ENCODE peak calls at places on chromosomes 12 and 14, in seven cellular contexts. I is CD8-positive, alpha-beta memory T cell; Z is nephron progenitor cell; G is foreskin fibroblast; S is D721Med; B is left lung; D is T-helper 17 cell. O is an unnamed sample.
A peak's percentile ranks its signal among the peaks of the same experiment; 100 is the strongest.

GRCh38 chr14:86654558-86655184 is 1124.7 kb downstream of the FLRT2 start:
- DNase-seq in I (no peak), Z (peak; percentile 75), G (no peak), S (no peak), B (no peak), D (no peak), O (no peak)

GRCh38 chr14:100815478-100816285 is 10.2 kb upstream of the MEG3 start:
- DNase-seq in I (no peak), Z (no peak), G (peak; percentile 44), S (no peak), B (no peak), D (no peak), O (no peak)

GRCh38 chr14:102510616-102511520 is 1.3 kb upstream of the ANKRD9 start:
- DNase-seq in I (peak; percentile 21), Z (peak; percentile 84), G (no peak), S (no peak), B (no peak), D (no peak), O (no peak)

GRCh38 chr12:54032627-54033100 is at the start of gene HOXC5:
- DNase-seq in I (peak; percentile 64), Z (peak; percentile 88), G (peak; percentile 71), S (peak; percentile 78), B (no peak), D (no peak), O (peak; percentile 14)

GRCh38 chr14:21300892-21301291 is 21.0 kb downstream of the RPGRIP1 start:
- DNase-seq in I (no peak), Z (peak; percentile 67), G (no peak), S (no peak), B (peak; percentile 80), D (peak; percentile 9), O (no peak)

GRCh38 chr12:65952737-65953209 is 128.5 kb downstream of the HMGA2 start:
- DNase-seq in I (no peak), Z (no peak), G (peak; percentile 56), S (no peak), B (no peak), D (no peak), O (no peak)

GRCh38 chr14:105053421-105053820 is 11.8 kb downstream of the GPR132 start:
- DNase-seq in I (no peak), Z (no peak), G (no peak), S (peak; percentile 69), B (peak; percentile 8), D (no peak), O (no peak)

GRCh38 chr14:54366726-54367707 is 29.8 kb upstream of the CDKN3 start:
- DNase-seq in I (peak; percentile 18), Z (no peak), G (peak; percentile 57), S (no peak), B (no peak), D (no peak), O (no peak)

GRCh38 chr12:26119391-26119981 is 5.4 kb downstream of the BHLHE41 start:
- DNase-seq in I (no peak), Z (no peak), G (peak; percentile 48), S (no peak), B (no peak), D (no peak), O (peak; percentile 43)

GRCh38 chr14:24665440-24665991 is 31.5 kb upstream of the GZMB start:
- DNase-seq in I (no peak), Z (no peak), G (no peak), S (no peak), B (no peak), D (no peak), O (no peak)

GRCh38 chr12:128008341-128008740 is 258.6 kb upstream of the TMEM132C start:
- DNase-seq in I (no peak), Z (no peak), G (no peak), S (no peak), B (no peak), D (no peak), O (no peak)

GRCh38 chr14:23575086-23575485 is 3.5 kb downstream of the JPH4 start:
- DNase-seq in I (no peak), Z (no peak), G (no peak), S (no peak), B (no peak), D (no peak), O (no peak)

GRCh38 chr14:61586539-61587396 is 108.5 kb upstream of the HIF1A start:
- DNase-seq in I (no peak), Z (no peak), G (no peak), S (no peak), B (no peak), D (no peak), O (no peak)

GRCh38 chr14:54435500-54435981 is 5.6 kb downstream of the CNIH1 start:
- DNase-seq in I (no peak), Z (no peak), G (no peak), S (no peak), B (no peak), D (no peak), O (no peak)

GRCh38 chr12:12158858-12159257 is 88.1 kb downstream of the BCL2L14 start:
- DNase-seq in I (no peak), Z (no peak), G (no peak), S (no peak), B (no peak), D (no peak), O (no peak)

GRCh38 chr12:105547786-105548185 is 217.3 kb downstream of the C12orf75 start:
- DNase-seq in I (no peak), Z (no peak), G (no peak), S (no peak), B (no peak), D (no peak), O (no peak)

GRCh38 chr12:127810026-127810425 is 456.9 kb upstream of the TMEM132C start:
- DNase-seq in I (no peak), Z (no peak), G (peak; percentile 60), S (no peak), B (no peak), D (no peak), O (peak; percentile 53)

GRCh38 chr12:110183386-110183785 is 59.2 kb downstream of the IFT81 start:
- DNase-seq in I (no peak), Z (no peak), G (no peak), S (no peak), B (no peak), D (no peak), O (no peak)

GRCh38 chr12:52630104-52630500 is 11.7 kb upstream of the KRT73 start:
- DNase-seq in I (no peak), Z (no peak), G (no peak), S (no peak), B (no peak), D (no peak), O (no peak)

GRCh38 chr14:59202031-59202430 is 13.6 kb downstream of the DAAM1 start:
- DNase-seq in I (no peak), Z (no peak), G (no peak), S (no peak), B (no peak), D (no peak), O (no peak)

GRCh38 chr12:108337235-108338223 is 1.6 kb downstream of the CMKLR1 start:
- DNase-seq in I (no peak), Z (no peak), G (no peak), S (no peak), B (no peak), D (no peak), O (no peak)

GRCh38 chr12:73421832-73422231 is 1115.8 kb upstream of the ATXN7L3B start:
- DNase-seq in I (no peak), Z (no peak), G (no peak), S (no peak), B (no peak), D (no peak), O (no peak)

GRCh38 chr14:104217486-104218360 is 79.3 kb downstream of the KIF26A start:
- DNase-seq in I (no peak), Z (no peak), G (no peak), S (no peak), B (peak; percentile 65), D (no peak), O (no peak)

GRCh38 chr14:22099942-22100763 is 426.5 kb upstream of the OR4E1 start:
- DNase-seq in I (peak; percentile 54), Z (peak; percentile 56), G (no peak), S (no peak), B (no peak), D (peak; percentile 25), O (no peak)

GRCh38 chr14:69284170-69284569 is 24.2 kb downstream of the GALNT16 start:
- DNase-seq in I (no peak), Z (no peak), G (no peak), S (no peak), B (no peak), D (no peak), O (no peak)

GRCh38 chr12:19480459-19480858 is 41.2 kb downstream of the AEBP2 start:
- DNase-seq in I (no peak), Z (no peak), G (no peak), S (no peak), B (no peak), D (no peak), O (no peak)

GRCh38 chr12:104094284-104094683 is 30.0 kb downstream of the HCFC2 start:
- DNase-seq in I (no peak), Z (no peak), G (no peak), S (no peak), B (no peak), D (no peak), O (no peak)

GRCh38 chr12:124620606-124621295 is 53.3 kb upstream of the NCOR2 start:
- DNase-seq in I (no peak), Z (no peak), G (no peak), S (no peak), B (no peak), D (no peak), O (no peak)

GRCh38 chr12:75585309-75585708 is 73.9 kb upstream of the KRR1 start:
- DNase-seq in I (no peak), Z (no peak), G (peak; percentile 72), S (no peak), B (no peak), D (no peak), O (no peak)

GRCh38 chr12:6376079-6376941 is 947 bp upstream of the SCNN1A start:
- DNase-seq in I (no peak), Z (peak; percentile 47), G (peak; percentile 76), S (no peak), B (peak; percentile 89), D (no peak), O (no peak)

GRCh38 chr12:39619316-39619659 is 315 bp downstream of the ABCD2 start:
- DNase-seq in I (no peak), Z (no peak), G (no peak), S (no peak), B (no peak), D (no peak), O (no peak)

O was measured in AG09319.